ENCODE peak calls at places on chromosomes 1 and 21, in six cellular contexts. L is HEK293T; Y is cerebellum; Q is activated CD4-positive, alpha-beta T cell treated with anti-CD3 and anti-CD28 coated beads, Interleukin-2, amount 50 U/mL, for 1 hour; W is heart right ventricle; E is NCI-H774. V is an unnamed sample.

GRCh38 chr21:40534886-40535285 is 312.1 kb downstream of the DSCAM start:
- DNase-seq in Q (no peak), Y (no peak), E (no peak), L (no peak), W (no peak), V (no peak)

GRCh38 chr1:86382878-86383277 is 13.2 kb downstream of the ODF2L start:
- DNase-seq in Q (no peak), E (no peak), W (no peak), Y (no peak), L (no peak), V (no peak)

GRCh38 chr1:56584910-56585528 is 5.7 kb upstream of the PLPP3 start:
- DNase-seq in E (peak), W (peak), Y (peak), L (peak), Q (no peak), V (no peak)

GRCh38 chr1:161230762-161231161 is 4.9 kb downstream of the TOMM40L start:
- DNase-seq in L (no peak), E (no peak), Y (no peak), Q (no peak), W (no peak), V (no peak)

GRCh38 chr1:29669912-29670311 is 433.6 kb downstream of the PTPRU start:
- DNase-seq in W (no peak), E (no peak), Y (no peak), Q (no peak), L (no peak), V (no peak)

GRCh38 chr1:117658676-117659075 is 52.8 kb downstream of the TENT5C start:
- DNase-seq in E (no peak), L (no peak), Y (no peak), W (no peak), Q (peak), V (no peak)

GRCh38 chr1:97778718-97779117 is 142.1 kb downstream of the DPYD start:
- DNase-seq in Q (no peak), Y (no peak), L (no peak), E (no peak), W (no peak), V (no peak)

GRCh38 chr21:45085700-45086099 is 11.3 kb downstream of the ADARB1 start:
- DNase-seq in W (no peak), Q (no peak), E (no peak), Y (no peak), L (no peak), V (no peak)

GRCh38 chr1:196078691-196079090 is 529.5 kb downstream of the KCNT2 start:
- DNase-seq in Q (no peak), L (no peak), E (no peak), W (no peak), Y (no peak), V (no peak)

GRCh38 chr1:65346190-65346589 is 36.8 kb downstream of the DNAJC6 start:
- DNase-seq in Y (no peak), L (no peak), W (no peak), Q (no peak), E (no peak), V (no peak)

GRCh38 chr21:34582506-34583150 is 32.3 kb downstream of the RCAN1 start:
- DNase-seq in E (no peak), W (peak), L (peak), Q (no peak), Y (no peak), V (no peak)

V was measured in nucleus accumbens.